ENCODE peak calls at places on chromosomes 11 and 22, in seven cellular contexts. J is left ventricle myocardium inferior; S is CD8-positive, alpha-beta T cell; U is astrocyte of the spinal cord; G is PC-9; Z is fibroblast of pulmonary artery; Q is adrenal gland. Y is an unnamed sample.

GRCh38 chr11:35006389-35007128 is 90.1 kb downstream of the PDHX start:
- DNase-seq in J (no peak), S (peak; percentile 24), U (peak; percentile 40), G (no peak), Z (no peak), Q (no peak), Y (no peak)

GRCh38 chr22:30947163-30947820 is 21.3 kb downstream of the MORC2 start:
- DNase-seq in J (peak; percentile 31), S (no peak), U (no peak), G (no peak), Z (no peak), Q (no peak), Y (no peak)

GRCh38 chr11:92246637-92247036 is 22.0 kb downstream of the FAT3 start:
- DNase-seq in J (no peak), S (no peak), U (no peak), G (peak; percentile 88), Z (no peak), Q (no peak), Y (no peak)

GRCh38 chr11:112292785-112293407 is 32.2 kb upstream of the PLET1 start:
- DNase-seq in J (no peak), S (no peak), U (peak; percentile 89), G (peak; percentile 92), Z (peak; percentile 89), Q (peak; percentile 76), Y (peak; percentile 84)

GRCh38 chr22:41598081-41598480 is 8.4 kb upstream of the PMM1 start:
- DNase-seq in J (no peak), S (no peak), U (peak; percentile 84), G (no peak), Z (peak; percentile 77), Q (no peak), Y (peak; percentile 82)

GRCh38 chr11:122085264-122085663 is 30.8 kb downstream of the BLID start:
- DNase-seq in J (no peak), S (no peak), U (peak; percentile 94), G (no peak), Z (peak; percentile 92), Q (no peak), Y (peak; percentile 97)

GRCh38 chr22:32517921-32518320 is 43.3 kb downstream of the FBXO7 start:
- DNase-seq in J (no peak), S (no peak), U (no peak), G (peak; percentile 15), Z (no peak), Q (no peak), Y (no peak)

GRCh38 chr22:47266329-47266728 is 503.9 kb downstream of the TBC1D22A start:
- DNase-seq in J (no peak), S (no peak), U (no peak), G (no peak), Z (no peak), Q (no peak), Y (no peak)

GRCh38 chr22:20808844-20809243 is 34.9 kb downstream of the SERPIND1 start:
- DNase-seq in J (no peak), S (no peak), U (no peak), G (no peak), Z (no peak), Q (peak; percentile 20), Y (no peak)

GRCh38 chr11:111730031-111730430 is 36.2 kb downstream of the PPP2R1B start:
- DNase-seq in J (no peak), S (no peak), U (peak; percentile 58), G (peak; percentile 16), Z (no peak), Q (no peak), Y (no peak)

GRCh38 chr11:86152006-86152862 is 83.3 kb upstream of the PICALM start:
- DNase-seq in J (no peak), S (no peak), U (peak; percentile 60), G (peak; percentile 45), Z (peak; percentile 55), Q (no peak), Y (peak; percentile 25)

GRCh38 chr11:43282607-43283440 is 29.0 kb upstream of the API5 start:
- DNase-seq in J (peak; percentile 25), S (peak; percentile 36), U (peak; percentile 43), G (no peak), Z (peak; percentile 51), Q (peak; percentile 75), Y (peak; percentile 33)

GRCh38 chr11:122852071-122852831 is 14.0 kb downstream of the CRTAM start:
- DNase-seq in J (no peak), S (peak; percentile 48), U (peak; percentile 22), G (no peak), Z (no peak), Q (no peak), Y (peak; percentile 70)

GRCh38 chr22:31193092-31193491 is 19.0 kb upstream of the LIMK2 start:
- DNase-seq in J (no peak), S (no peak), U (no peak), G (no peak), Z (peak; percentile 4), Q (no peak), Y (no peak)

GRCh38 chr11:13210424-13210823 is 67.2 kb upstream of the BMAL1 start:
- DNase-seq in J (peak; percentile 42), S (peak; percentile 26), U (peak; percentile 81), G (peak; percentile 39), Z (peak; percentile 90), Q (peak; percentile 90), Y (peak; percentile 84)

GRCh38 chr11:4181780-4182721 is 87.5 kb downstream of the RRM1 start:
- DNase-seq in J (peak; percentile 49), S (no peak), U (peak; percentile 43), G (no peak), Z (peak; percentile 64), Q (peak; percentile 82), Y (peak; percentile 53)

GRCh38 chr22:46376908-46377565 is 41.5 kb downstream of the TRMU start:
- DNase-seq in J (no peak), S (no peak), U (no peak), G (peak; percentile 40), Z (no peak), Q (peak; percentile 75), Y (no peak)

GRCh38 chr22:30649430-30650007 is 13.9 kb downstream of the SLC35E4 start:
- DNase-seq in J (peak; percentile 24), S (peak; percentile 77), U (peak; percentile 83), G (peak; percentile 90), Z (peak; percentile 66), Q (no peak), Y (peak; percentile 87)

GRCh38 chr11:54927704-54928103 is 221.1 kb downstream of the OR4A5 start:
- DNase-seq in J (no peak), S (no peak), U (no peak), G (no peak), Z (no peak), Q (no peak), Y (no peak)

GRCh38 chr22:31344369-31345330 is 1.5 kb downstream of the PATZ1 start:
- DNase-seq in J (peak; percentile 35), S (peak; percentile 36), U (peak; percentile 61), G (no peak), Z (peak; percentile 55), Q (peak; percentile 73), Y (peak; percentile 48)

GRCh38 chr22:45787770-45788169 is 116.1 kb downstream of the ATXN10 start:
- DNase-seq in J (no peak), S (no peak), U (no peak), G (no peak), Z (no peak), Q (no peak), Y (peak; percentile 30)

GRCh38 chr11:81634483-81634882 is 1099.2 kb downstream of the FAM181B start:
- DNase-seq in J (no peak), S (no peak), U (no peak), G (no peak), Z (no peak), Q (no peak), Y (no peak)

GRCh38 chr11:107988397-107989158 is 20.1 kb upstream of the CUL5 start:
- DNase-seq in J (no peak), S (no peak), U (no peak), G (no peak), Z (no peak), Q (no peak), Y (no peak)

GRCh38 chr22:43782448-43782847 is 29.7 kb downstream of the EFCAB6 start:
- DNase-seq in J (no peak), S (no peak), U (no peak), G (peak; percentile 12), Z (peak; percentile 10), Q (no peak), Y (no peak)

DNA sequence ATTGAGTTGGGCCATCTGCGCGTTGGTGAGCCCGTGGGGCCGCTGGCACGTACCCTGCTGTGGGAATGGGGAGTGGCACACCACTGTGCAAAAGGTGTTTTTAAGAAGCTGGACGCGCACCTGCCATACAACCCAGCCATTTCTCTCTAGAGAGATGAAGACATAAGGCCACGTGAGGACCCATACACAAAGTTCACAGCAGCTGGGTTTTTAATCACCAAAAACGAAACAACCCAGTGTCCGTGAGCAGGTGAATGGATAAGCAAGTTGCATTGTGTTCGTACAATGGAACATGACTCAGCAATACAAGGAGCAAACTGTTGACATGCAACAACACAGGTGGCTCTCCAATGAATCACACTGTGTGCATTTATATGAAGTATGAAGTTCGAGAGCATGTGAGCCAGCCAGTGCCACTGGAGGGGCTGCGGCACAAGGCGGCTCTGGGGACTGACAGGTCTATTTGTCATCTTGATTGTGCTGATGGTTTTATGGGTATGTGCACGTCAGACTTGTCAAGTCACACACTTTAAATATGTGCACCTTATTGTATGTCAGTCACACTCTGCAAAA is 30.6 kb upstream of the PANX2 start:
- DNase-seq in J (no peak), S (no peak), U (no peak), G (no peak), Z (peak; percentile 20), Q (no peak), Y (no peak)
- H3K4me3 ChIP-seq in J (no peak overlapping the region), S (no peak overlapping the region), U (no peak overlapping the region), G (no peak overlapping the region), Z (no peak overlapping the region), Q (no peak overlapping the region), Y (no peak overlapping the region)

GRCh38 chr11:65817815-65818680 is 15.7 kb upstream of the SNX32 start:
- DNase-seq in J (peak; percentile 96), S (peak; percentile 97), U (peak; percentile 85), G (peak; percentile 71), Z (peak; percentile 88), Q (peak; percentile 96), Y (peak; percentile 79)
- TF ChIP-seq CTCF in J (peak; percentile 100), S (peak; percentile 100), U (peak; percentile 95), G (peak; percentile 96), Z (peak; percentile 78), Q (peak; percentile 79), Y (peak; percentile 77)

GRCh38 chr22:40348025-40348658 is 1.8 kb downstream of the ADSL start:
- DNase-seq in J (no peak), S (peak; percentile 77), U (peak; percentile 60), G (no peak), Z (peak; percentile 75), Q (peak; percentile 81), Y (peak; percentile 73)
- H3K4me3 ChIP-seq in J (peak overlapping the region; percentile 86), S (peak overlapping the region; percentile 90), U (no peak overlapping the region), G (peak overlapping the region; percentile 79), Z (peak overlapping the region; percentile 80), Q (no peak overlapping the region), Y (no peak overlapping the region)

GRCh38 chr11:110428956-110429613 is 663 bp upstream of the FDX1 start:
- DNase-seq in J (no peak), S (no peak), U (no peak), G (no peak), Z (no peak), Q (peak; percentile 92), Y (no peak)

GRCh38 chr11:110429614-110430266 is at the start of gene FDX1:
- DNase-seq in J (peak; percentile 82), S (peak; percentile 79), U (peak; percentile 80), G (peak; percentile 65), Z (peak; percentile 80), Q (peak; percentile 93), Y (peak; percentile 67)

GRCh38 chr11:110432713-110433392 is 3.1 kb downstream of the FDX1 start:
- DNase-seq in J (no peak), S (no peak), U (peak; percentile 51), G (no peak), Z (peak; percentile 36), Q (no peak), Y (no peak)

GRCh38 chr11:110431212-110432073 is 1.7 kb downstream of the FDX1 start:
- DNase-seq in J (no peak), S (no peak), U (peak; percentile 38), G (peak; percentile 83), Z (peak; percentile 26), Q (no peak), Y (no peak)

GRCh38 chr11:110430267-110431211 is 791 bp downstream of the FDX1 start:
- DNase-seq in J (no peak), S (peak; percentile 46), U (peak; percentile 47), G (no peak), Z (peak; percentile 50), Q (no peak), Y (peak; percentile 48)
- TF ChIP-seq CTCF in J (peak; percentile 4), S (no peak), U (peak; percentile 1), G (no peak), Z (no peak), Q (no peak), Y (no peak)